ENCODE peak calls at places on chromosomes 5 and 9, in nine cellular contexts. One of them, this sample, is unnamed.

GRCh38 chr5:154756871-154757646 is 1.9 kb downstream of the LARP1 start:
- DNase-seq in ovary: peak; percentile 73
- DNase-seq in tibial nerve: no peak
- DNase-seq in esophagus squamous epithelium: no peak
- DNase-seq in suprapubic skin: no peak
- DNase-seq in HCT116: no peak
- DNase-seq in stomach: peak; percentile 48
- DNase-seq in HepG2: no peak
- DNase-seq in heart left ventricle: peak; percentile 74
- DNase-seq in this sample: peak; percentile 90

GRCh38 chr9:91423785-91424402 is at the start of gene NFIL3:
- DNase-seq in ovary: peak; percentile 88
- DNase-seq in tibial nerve: peak; percentile 65
- DNase-seq in esophagus squamous epithelium: peak; percentile 26
- DNase-seq in suprapubic skin: peak; percentile 89
- DNase-seq in HCT116: no peak
- DNase-seq in stomach: peak; percentile 87
- DNase-seq in HepG2: peak; percentile 58
- DNase-seq in heart left ventricle: peak; percentile 87
- DNase-seq in this sample: peak; percentile 96

GRCh38 chr5:114450516-114450909 is 88.6 kb downstream of the KCNN2 start:
- DNase-seq in ovary: no peak
- DNase-seq in tibial nerve: peak; percentile 33
- DNase-seq in esophagus squamous epithelium: no peak
- DNase-seq in suprapubic skin: no peak
- DNase-seq in HCT116: no peak
- DNase-seq in stomach: no peak
- DNase-seq in HepG2: no peak
- DNase-seq in heart left ventricle: no peak
- DNase-seq in this sample: no peak

GRCh38 chr5:176570044-176570443 is 20.9 kb downstream of the CDHR2 start:
- DNase-seq in ovary: no peak
- DNase-seq in tibial nerve: no peak
- DNase-seq in esophagus squamous epithelium: no peak
- DNase-seq in suprapubic skin: no peak
- DNase-seq in HCT116: no peak
- DNase-seq in stomach: no peak
- DNase-seq in HepG2: no peak
- DNase-seq in heart left ventricle: no peak
- DNase-seq in this sample: no peak

GRCh38 chr9:79962836-79963235 is 391.1 kb downstream of the TLE4 start:
- DNase-seq in ovary: no peak
- DNase-seq in tibial nerve: no peak
- DNase-seq in esophagus squamous epithelium: no peak
- DNase-seq in suprapubic skin: no peak
- DNase-seq in HCT116: no peak
- DNase-seq in stomach: no peak
- DNase-seq in HepG2: no peak
- DNase-seq in heart left ventricle: no peak
- DNase-seq in this sample: no peak

GRCh38 chr5:177511181-177511580 is 1.6 kb upstream of the DOK3 start:
- DNase-seq in ovary: no peak
- DNase-seq in tibial nerve: no peak
- DNase-seq in esophagus squamous epithelium: no peak
- DNase-seq in suprapubic skin: no peak
- DNase-seq in HCT116: no peak
- DNase-seq in stomach: no peak
- DNase-seq in HepG2: no peak
- DNase-seq in heart left ventricle: no peak
- DNase-seq in this sample: peak; percentile 81

GRCh38 chr5:58240286-58240685 is 219.6 kb downstream of the PLK2 start:
- DNase-seq in ovary: no peak
- DNase-seq in tibial nerve: no peak
- DNase-seq in esophagus squamous epithelium: no peak
- DNase-seq in suprapubic skin: no peak
- DNase-seq in HCT116: no peak
- DNase-seq in stomach: no peak
- DNase-seq in HepG2: no peak
- DNase-seq in heart left ventricle: no peak
- DNase-seq in this sample: no peak

GRCh38 chr5:22541037-22541436 is 312.1 kb downstream of the CDH12 start:
- DNase-seq in ovary: no peak
- DNase-seq in tibial nerve: no peak
- DNase-seq in esophagus squamous epithelium: no peak
- DNase-seq in suprapubic skin: no peak
- DNase-seq in HCT116: no peak
- DNase-seq in stomach: no peak
- DNase-seq in HepG2: no peak
- DNase-seq in heart left ventricle: no peak
- DNase-seq in this sample: no peak

GRCh38 chr5:30539004-30539634 is 654.4 kb upstream of the CDH6 start:
- DNase-seq in ovary: no peak
- DNase-seq in tibial nerve: no peak
- DNase-seq in esophagus squamous epithelium: no peak
- DNase-seq in suprapubic skin: no peak
- DNase-seq in HCT116: no peak
- DNase-seq in stomach: no peak
- DNase-seq in HepG2: no peak
- DNase-seq in heart left ventricle: peak; percentile 78
- DNase-seq in this sample: no peak

DNA sequence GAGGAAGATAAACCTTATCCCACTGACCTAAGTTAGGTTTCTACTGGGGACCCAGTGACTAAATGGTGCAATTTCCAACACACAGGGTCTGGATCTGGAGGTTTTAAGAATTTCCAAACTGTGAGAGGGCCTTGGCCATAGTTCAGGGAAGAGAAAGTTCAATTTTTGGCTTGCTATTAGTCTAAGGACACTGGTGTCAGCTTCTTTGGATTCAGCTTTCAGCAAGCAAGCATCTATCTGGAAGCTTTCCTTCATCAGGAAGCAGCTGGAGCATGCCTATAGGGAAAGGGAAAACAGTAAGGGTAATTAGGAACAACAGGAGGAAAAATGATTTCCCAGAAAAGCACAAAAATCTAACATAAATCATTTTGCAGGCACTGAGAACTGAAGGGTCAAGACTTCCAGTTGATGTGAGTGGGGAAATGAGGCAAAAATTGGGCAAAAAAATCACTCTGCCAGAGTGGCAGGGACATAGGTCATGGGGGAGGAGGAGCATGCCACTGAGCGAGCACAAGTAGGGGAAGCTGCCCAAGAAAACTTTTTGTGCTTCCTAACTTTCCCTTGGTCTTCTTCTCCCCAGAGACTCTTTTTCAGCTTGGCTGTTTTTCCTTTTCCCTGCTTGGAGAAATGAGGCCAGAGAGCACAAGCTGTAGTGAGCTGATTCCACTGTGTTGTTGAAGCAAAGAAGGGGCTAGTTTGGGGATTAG is 299.6 kb downstream of the FGF10 start:
- DNase-seq in ovary: peak; percentile 13
- DNase-seq in tibial nerve: no peak
- DNase-seq in esophagus squamous epithelium: no peak
- DNase-seq in suprapubic skin: no peak
- DNase-seq in HCT116: no peak
- DNase-seq in stomach: no peak
- DNase-seq in HepG2: no peak
- DNase-seq in heart left ventricle: no peak
- DNase-seq in this sample: no peak
- TF ChIP-seq POLR2A in ovary: no peak
- TF ChIP-seq POLR2A in tibial nerve: no peak
- TF ChIP-seq POLR2A in esophagus squamous epithelium: no peak
- TF ChIP-seq POLR2A in suprapubic skin: no peak
- TF ChIP-seq POLR2A in HCT116: no peak
- TF ChIP-seq POLR2A in stomach: no peak
- TF ChIP-seq POLR2A in HepG2: no peak
- TF ChIP-seq POLR2A in heart left ventricle: no peak
- TF ChIP-seq POLR2A in this sample: no peak

GRCh38 chr9:130451004-130451390 is 6.2 kb downstream of the ASS1 start:
- DNase-seq in ovary: no peak
- DNase-seq in tibial nerve: no peak
- DNase-seq in esophagus squamous epithelium: no peak
- DNase-seq in suprapubic skin: no peak
- DNase-seq in HCT116: no peak
- DNase-seq in stomach: no peak
- DNase-seq in HepG2: no peak
- DNase-seq in heart left ventricle: no peak
- DNase-seq in this sample: no peak

GRCh38 chr9:130453487-130453886 is 8.7 kb downstream of the ASS1 start:
- DNase-seq in ovary: peak; percentile 67
- DNase-seq in tibial nerve: no peak
- DNase-seq in esophagus squamous epithelium: no peak
- DNase-seq in suprapubic skin: no peak
- DNase-seq in HCT116: no peak
- DNase-seq in stomach: peak; percentile 89
- DNase-seq in HepG2: peak; percentile 61
- DNase-seq in heart left ventricle: peak; percentile 78
- DNase-seq in this sample: no peak

GRCh38 chr9:130454096-130454811 is 9.5 kb downstream of the ASS1 start:
- DNase-seq in ovary: no peak
- DNase-seq in tibial nerve: no peak
- DNase-seq in esophagus squamous epithelium: no peak
- DNase-seq in suprapubic skin: no peak
- DNase-seq in HCT116: no peak
- DNase-seq in stomach: no peak
- DNase-seq in HepG2: no peak
- DNase-seq in heart left ventricle: no peak
- DNase-seq in this sample: no peak

GRCh38 chr9:130451509-130452388 is 7.0 kb downstream of the ASS1 start:
- DNase-seq in ovary: peak; percentile 95
- DNase-seq in tibial nerve: peak; percentile 69
- DNase-seq in esophagus squamous epithelium: no peak
- DNase-seq in suprapubic skin: no peak
- DNase-seq in HCT116: no peak
- DNase-seq in stomach: peak; percentile 89
- DNase-seq in HepG2: peak; percentile 61
- DNase-seq in heart left ventricle: peak; percentile 94
- DNase-seq in this sample: no peak

DNA sequence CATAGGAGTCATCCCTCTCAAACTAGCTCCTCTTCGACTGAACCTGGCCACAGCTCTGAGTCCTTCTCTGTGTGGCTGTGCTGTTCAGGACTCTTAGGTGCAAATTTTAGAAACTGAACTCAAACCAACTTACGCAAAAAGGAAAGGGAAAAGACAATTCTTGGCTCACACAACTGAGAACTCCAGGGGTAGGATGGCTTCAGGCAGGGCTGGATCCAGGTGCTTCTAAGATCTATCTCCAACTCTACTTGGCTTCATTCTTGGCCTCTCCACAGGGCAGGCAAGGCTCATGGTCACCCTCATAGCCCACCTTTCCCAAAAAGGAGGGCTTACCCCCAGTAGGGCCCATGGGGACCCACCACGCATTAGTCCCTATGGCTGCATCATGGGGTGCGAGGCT is 8.1 kb downstream of the ASS1 start:
- DNase-seq in ovary: no peak
- DNase-seq in tibial nerve: no peak
- DNase-seq in esophagus squamous epithelium: no peak
- DNase-seq in suprapubic skin: no peak
- DNase-seq in HCT116: no peak
- DNase-seq in stomach: no peak
- DNase-seq in HepG2: no peak
- DNase-seq in heart left ventricle: no peak
- DNase-seq in this sample: no peak
- H3K27ac ChIP-seq in ovary: no peak overlapping the region
- H3K27ac ChIP-seq in tibial nerve: no peak overlapping the region
- H3K27ac ChIP-seq in esophagus squamous epithelium: no peak overlapping the region
- H3K27ac ChIP-seq in suprapubic skin: no peak overlapping the region
- H3K27ac ChIP-seq in HCT116: no peak overlapping the region
- H3K27ac ChIP-seq in stomach: no peak overlapping the region
- H3K27ac ChIP-seq in HepG2: no peak overlapping the region
- H3K27ac ChIP-seq in heart left ventricle: peak overlapping the region; percentile 86
- H3K27ac ChIP-seq in this sample: no peak overlapping the region

GRCh38 chr9:128553695-128554094 is 1.3 kb downstream of the SPTAN1 start:
- DNase-seq in ovary: no peak
- DNase-seq in tibial nerve: no peak
- DNase-seq in esophagus squamous epithelium: no peak
- DNase-seq in suprapubic skin: no peak
- DNase-seq in HCT116: no peak
- DNase-seq in stomach: no peak
- DNase-seq in HepG2: no peak
- DNase-seq in heart left ventricle: no peak
- DNase-seq in this sample: no peak

GRCh38 chr9:128556276-128556675 is 3.9 kb downstream of the SPTAN1 start:
- DNase-seq in ovary: no peak
- DNase-seq in tibial nerve: no peak
- DNase-seq in esophagus squamous epithelium: no peak
- DNase-seq in suprapubic skin: no peak
- DNase-seq in HCT116: no peak
- DNase-seq in stomach: no peak
- DNase-seq in HepG2: no peak
- DNase-seq in heart left ventricle: no peak
- DNase-seq in this sample: no peak

GRCh38 chr9:128555180-128555721 is 2.9 kb downstream of the SPTAN1 start:
- DNase-seq in ovary: no peak
- DNase-seq in tibial nerve: no peak
- DNase-seq in esophagus squamous epithelium: no peak
- DNase-seq in suprapubic skin: no peak
- DNase-seq in HCT116: peak; percentile 46
- DNase-seq in stomach: no peak
- DNase-seq in HepG2: peak; percentile 85
- DNase-seq in heart left ventricle: no peak
- DNase-seq in this sample: no peak

GRCh38 chr9:128552744-128553221 is 396 bp downstream of the SPTAN1 start:
- DNase-seq in ovary: peak; percentile 78
- DNase-seq in tibial nerve: no peak
- DNase-seq in esophagus squamous epithelium: no peak
- DNase-seq in suprapubic skin: peak; percentile 83
- DNase-seq in HCT116: no peak
- DNase-seq in stomach: peak; percentile 49
- DNase-seq in HepG2: no peak
- DNase-seq in heart left ventricle: peak; percentile 66
- DNase-seq in this sample: peak; percentile 92

GRCh38 chr9:128554155-128554862 is 1.9 kb downstream of the SPTAN1 start:
- DNase-seq in ovary: peak; percentile 47
- DNase-seq in tibial nerve: peak; percentile 62
- DNase-seq in esophagus squamous epithelium: no peak
- DNase-seq in suprapubic skin: no peak
- DNase-seq in HCT116: peak; percentile 35
- DNase-seq in stomach: peak; percentile 37
- DNase-seq in HepG2: peak; percentile 85
- DNase-seq in heart left ventricle: peak; percentile 80
- DNase-seq in this sample: no peak
- TF ChIP-seq POLR2A in ovary: no peak
- TF ChIP-seq POLR2A in tibial nerve: no peak
- TF ChIP-seq POLR2A in esophagus squamous epithelium: no peak
- TF ChIP-seq POLR2A in suprapubic skin: no peak
- TF ChIP-seq POLR2A in HCT116: no peak
- TF ChIP-seq POLR2A in stomach: no peak
- TF ChIP-seq POLR2A in HepG2: no peak
- TF ChIP-seq POLR2A in heart left ventricle: no peak
- TF ChIP-seq POLR2A in this sample: no peak

GRCh38 chr5:151052834-151053233 is 28.0 kb downstream of the TNIP1 start:
- DNase-seq in ovary: no peak
- DNase-seq in tibial nerve: no peak
- DNase-seq in esophagus squamous epithelium: no peak
- DNase-seq in suprapubic skin: no peak
- DNase-seq in HCT116: no peak
- DNase-seq in stomach: no peak
- DNase-seq in HepG2: no peak
- DNase-seq in heart left ventricle: peak; percentile 13
- DNase-seq in this sample: peak; percentile 67
- H3K27ac ChIP-seq in ovary: no peak overlapping the region
- H3K27ac ChIP-seq in tibial nerve: no peak overlapping the region
- H3K27ac ChIP-seq in esophagus squamous epithelium: no peak overlapping the region
- H3K27ac ChIP-seq in suprapubic skin: no peak overlapping the region
- H3K27ac ChIP-seq in HCT116: no peak overlapping the region
- H3K27ac ChIP-seq in stomach: no peak overlapping the region
- H3K27ac ChIP-seq in HepG2: no peak overlapping the region
- H3K27ac ChIP-seq in heart left ventricle: no peak overlapping the region
- H3K27ac ChIP-seq in this sample: peak overlapping the region; percentile 46